ENCODE peak calls at places on chromosomes 1 and 21, in six cellular contexts. Z is PC-9, M is GM23338, U is upper lobe of right lung, W is breast epithelium, E is fibroblast of lung. H is an unnamed sample. For H3K4me1, the result is how much of the 10 kb centered on the place peaks cover.

GRCh38 chr21:45456014-45456835 is 51.3 kb downstream of the COL18A1 start:
- DNase-seq in Z (no peak), M (no peak), U (no peak), W (no peak), E (no peak), H (no peak)

GRCh38 chr1:94020764-94021579 is 100.0 kb downstream of the ABCA4 start:
- DNase-seq in Z (peak), M (peak), U (no peak), W (no peak), E (peak), H (peak)

GRCh38 chr21:44059710-44060109 is 47.5 kb upstream of the PWP2 start:
- DNase-seq in Z (no peak), M (no peak), U (no peak), W (no peak), E (no peak), H (no peak)

GRCh38 chr1:41360074-41361027 is 883 bp upstream of the FOXO6 start:
- DNase-seq in Z (peak), M (peak), U (peak), W (no peak), E (no peak), H (no peak)

GRCh38 chr21:17370750-17371325 is 142.0 kb upstream of the CXADR start:
- DNase-seq in Z (no peak), M (peak), U (no peak), W (no peak), E (no peak), H (no peak)

GRCh38 chr1:38005195-38006007 is at the start of gene FHL3:
- DNase-seq in Z (peak), M (peak), U (peak), W (peak), E (peak), H (no peak)

GRCh38 chr1:184647471-184647870 is 107.2 kb downstream of the EDEM3 start:
- DNase-seq in Z (no peak), M (no peak), U (no peak), W (no peak), E (peak), H (no peak)

GRCh38 chr21:26169061-26169610 is 1.4 kb downstream of the APP start:
- DNase-seq in Z (peak), M (peak), U (no peak), W (peak), E (peak), H (peak)

GRCh38 chr1:8510041-8510823 is 192.3 kb downstream of the SLC45A1 start:
- DNase-seq in Z (no peak), M (no peak), U (no peak), W (no peak), E (peak), H (no peak)

GRCh38 chr21:44850905-44851657 is 22.4 kb downstream of the PTTG1IP start:
- DNase-seq in Z (no peak), M (no peak), U (peak), W (no peak), E (no peak), H (no peak)

GRCh38 chr1:206674745-206675175 is 9.9 kb upstream of the MAPKAPK2 start:
- DNase-seq in Z (peak), M (no peak), U (peak), W (peak), E (peak), H (peak)

GRCh38 chr1:17798011-17798410 is 42.9 kb downstream of the ACTL8 start:
- DNase-seq in Z (no peak), M (no peak), U (no peak), W (no peak), E (no peak), H (no peak)

GRCh38 chr1:201294876-201295275 is 11.6 kb downstream of the PKP1 start:
- DNase-seq in Z (no peak), M (no peak), U (no peak), W (no peak), E (no peak), H (no peak)

GRCh38 chr1:236301958-236302335 is 20.2 kb upstream of the ERO1B start:
- DNase-seq in Z (no peak), M (peak), U (no peak), W (no peak), E (no peak), H (no peak)

GRCh38 chr1:78333426-78334012 is 157.3 kb upstream of the PTGFR start:
- DNase-seq in Z (no peak), M (peak), U (no peak), W (no peak), E (peak), H (no peak)

GRCh38 chr21:32392299-32392879 is 423 bp downstream of the URB1 start:
- DNase-seq in Z (no peak), M (no peak), U (no peak), W (no peak), E (no peak), H (no peak)

GRCh38 chr1:213976665-213977485 is 10.9 kb upstream of the PROX1 start:
- DNase-seq in Z (no peak), M (no peak), U (no peak), W (no peak), E (no peak), H (no peak)

GRCh38 chr21:45546636-45547203 is 4.5 kb upstream of the SLC19A1 start:
- DNase-seq in Z (no peak), M (no peak), U (no peak), W (no peak), E (no peak), H (no peak)

GRCh38 chr1:90317628-90318027 is 322.7 kb downstream of the ZNF326 start:
- DNase-seq in Z (no peak), M (no peak), U (no peak), W (no peak), E (no peak), H (no peak)

GRCh38 chr1:19661721-19662228 is 2.9 kb upstream of the HTR6 start:
- DNase-seq in Z (peak), M (peak), U (no peak), W (no peak), E (peak), H (peak)

GRCh38 chr1:172654535-172654934 is 4.4 kb upstream of the FASLG start:
- DNase-seq in Z (no peak), M (no peak), U (no peak), W (no peak), E (peak), H (no peak)

DNA sequence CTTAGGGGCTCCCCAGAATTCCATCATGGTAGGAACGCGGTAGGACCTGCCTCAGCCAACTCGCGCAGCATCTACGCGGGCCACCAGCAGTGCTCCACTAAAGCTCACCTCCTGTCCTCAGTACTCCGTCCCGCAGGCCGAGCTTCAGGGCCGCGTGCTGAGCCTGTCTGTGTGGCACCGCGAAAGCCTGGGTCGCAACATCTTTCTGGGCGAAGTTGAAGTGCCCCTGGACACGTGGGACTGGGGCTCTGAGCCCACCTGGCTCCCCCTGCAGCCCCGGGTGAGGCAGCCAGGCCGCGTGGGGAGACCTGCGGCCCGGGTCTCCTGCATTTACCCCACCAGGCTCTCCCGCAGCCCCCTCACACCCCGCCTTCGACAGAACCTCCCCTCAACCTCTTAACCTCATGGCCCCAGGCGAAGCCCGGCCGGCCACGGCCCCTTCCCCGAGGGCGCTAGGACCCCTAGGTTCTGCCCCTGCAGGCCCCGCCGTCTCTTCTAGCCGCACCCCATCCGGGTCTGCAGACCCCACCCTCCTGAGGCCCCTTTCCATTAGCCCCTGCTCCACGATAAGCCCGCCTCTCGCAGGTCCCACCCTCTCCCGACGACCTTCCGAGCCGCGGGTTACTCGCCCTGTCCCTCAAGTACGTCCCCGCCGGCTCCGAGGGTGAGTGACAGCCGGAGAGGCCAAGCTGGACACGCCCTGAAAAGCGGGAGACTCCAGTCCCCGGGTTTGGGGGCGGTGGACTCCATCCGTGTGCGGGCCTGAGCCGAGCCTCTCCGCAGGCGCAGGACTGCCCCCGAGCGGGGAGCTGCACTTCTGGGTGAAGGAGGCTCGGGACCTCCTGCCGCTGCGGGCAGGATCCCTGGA is 9.1 kb downstream of the SYTL1 start:
- DNase-seq in Z (no peak), M (peak), U (peak), W (no peak), E (peak), H (no peak)
- H3K4me1 ChIP-seq in Z (under half), M (under half), U (under half), W (under half), E (under half), H (under half)

GRCh38 chr1:111476214-111476613 is 2.4 kb downstream of the C1orf162 start:
- DNase-seq in Z (no peak), M (no peak), U (no peak), W (no peak), E (no peak), H (no peak)

GRCh38 chr1:111474106-111474505 is 322 bp downstream of the C1orf162 start:
- DNase-seq in Z (no peak), M (no peak), U (no peak), W (no peak), E (no peak), H (no peak)

GRCh38 chr1:111475706-111476105 is 1.9 kb downstream of the C1orf162 start:
- DNase-seq in Z (no peak), M (no peak), U (no peak), W (no peak), E (no peak), H (no peak)

GRCh38 chr1:111476761-111477309 is 3.1 kb downstream of the C1orf162 start:
- DNase-seq in Z (no peak), M (no peak), U (no peak), W (no peak), E (no peak), H (no peak)

GRCh38 chr1:111474521-111474920 is 737 bp downstream of the C1orf162 start:
- DNase-seq in Z (no peak), M (no peak), U (no peak), W (no peak), E (no peak), H (no peak)
- H3K4me1 ChIP-seq in Z (under half), M (under half), U (under half), W (under half), E (under half), H (under half)

GRCh38 chr21:33684068-33684467 is 41.8 kb downstream of the ITSN1 start:
- DNase-seq in Z (no peak), M (no peak), U (no peak), W (no peak), E (no peak), H (no peak)
- H3K4me1 ChIP-seq in Z (half or more), M (under half), U (under half), W (under half), E (under half), H (half or more)

DNA sequence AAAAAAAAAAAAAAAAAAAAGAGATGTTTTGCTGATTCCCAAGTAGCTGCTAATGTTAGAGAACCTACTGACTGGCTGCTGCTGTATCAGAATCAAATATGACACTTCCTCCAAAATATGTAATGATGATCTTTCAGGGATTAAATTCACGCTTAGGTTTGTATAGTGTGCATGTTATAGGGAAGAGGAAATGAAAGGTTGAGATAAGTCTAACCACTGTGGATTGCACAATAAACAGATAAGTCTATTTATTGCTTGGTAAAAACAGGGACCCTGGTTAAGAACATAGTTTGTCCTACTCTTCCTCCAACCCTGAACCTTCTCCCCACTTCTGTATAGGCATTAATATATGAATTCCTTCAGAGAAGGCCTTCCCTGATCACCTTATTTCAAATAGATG is 13.2 kb downstream of the RC3H1 start:
- DNase-seq in Z (no peak), M (no peak), U (no peak), W (no peak), E (no peak), H (no peak)
- H3K4me1 ChIP-seq in Z (under half), M (under half), U (under half), W (under half), E (under half), H (under half)